ENCODE peak calls at places on chromosomes 2 and 18, in six cellular contexts. One of them, this sample, is unnamed.

GRCh38 chr2:18546586-18546985 is 13.9 kb downstream of the RDH14 start:
- DNase-seq in SK-MEL-5: no peak
- DNase-seq in Panc1: no peak
- DNase-seq in Calu3: no peak
- DNase-seq in mesendoderm: peak
- DNase-seq in AML-193: no peak
- DNase-seq in this sample: peak

GRCh38 chr2:44578401-44579135 is 216.8 kb downstream of the CAMKMT start:
- DNase-seq in SK-MEL-5: peak
- DNase-seq in Panc1: no peak
- DNase-seq in Calu3: no peak
- DNase-seq in mesendoderm: no peak
- DNase-seq in AML-193: peak
- DNase-seq in this sample: no peak

GRCh38 chr2:221533299-221533698 is 38.8 kb downstream of the EPHA4 start:
- DNase-seq in SK-MEL-5: no peak
- DNase-seq in Panc1: no peak
- DNase-seq in Calu3: no peak
- DNase-seq in mesendoderm: no peak
- DNase-seq in AML-193: no peak
- DNase-seq in this sample: no peak

GRCh38 chr2:69717902-69718301 is 24.0 kb upstream of the ANXA4 start:
- DNase-seq in SK-MEL-5: no peak
- DNase-seq in Panc1: no peak
- DNase-seq in Calu3: no peak
- DNase-seq in mesendoderm: no peak
- DNase-seq in AML-193: no peak
- DNase-seq in this sample: no peak

GRCh38 chr2:169815849-169816248 is 8.9 kb downstream of the METTL5 start:
- DNase-seq in SK-MEL-5: no peak
- DNase-seq in Panc1: no peak
- DNase-seq in Calu3: no peak
- DNase-seq in mesendoderm: no peak
- DNase-seq in AML-193: no peak
- DNase-seq in this sample: no peak

GRCh38 chr2:27408601-27409320 is 630 bp downstream of the PPM1G start:
- DNase-seq in SK-MEL-5: peak
- DNase-seq in Panc1: no peak
- DNase-seq in Calu3: no peak
- DNase-seq in mesendoderm: peak
- DNase-seq in AML-193: peak
- DNase-seq in this sample: no peak

GRCh38 chr2:10170256-10170655 is 47.7 kb downstream of the RRM2 start:
- DNase-seq in SK-MEL-5: peak
- DNase-seq in Panc1: no peak
- DNase-seq in Calu3: peak
- DNase-seq in mesendoderm: no peak
- DNase-seq in AML-193: no peak
- DNase-seq in this sample: no peak

GRCh38 chr2:209727077-209727476 is 44.6 kb upstream of the UNC80 start:
- DNase-seq in SK-MEL-5: no peak
- DNase-seq in Panc1: no peak
- DNase-seq in Calu3: no peak
- DNase-seq in mesendoderm: no peak
- DNase-seq in AML-193: no peak
- DNase-seq in this sample: no peak

GRCh38 chr18:21851327-21851961 is 110.9 kb downstream of the MIB1 start:
- DNase-seq in SK-MEL-5: peak
- DNase-seq in Panc1: no peak
- DNase-seq in Calu3: no peak
- DNase-seq in mesendoderm: no peak
- DNase-seq in AML-193: no peak
- DNase-seq in this sample: no peak

GRCh38 chr18:31247574-31248199 is 70.3 kb upstream of the DSG1 start:
- DNase-seq in SK-MEL-5: no peak
- DNase-seq in Panc1: no peak
- DNase-seq in Calu3: no peak
- DNase-seq in mesendoderm: no peak
- DNase-seq in AML-193: peak
- DNase-seq in this sample: no peak

GRCh38 chr2:33177627-33178026 is 230.9 kb downstream of the LTBP1 start:
- DNase-seq in SK-MEL-5: no peak
- DNase-seq in Panc1: no peak
- DNase-seq in Calu3: no peak
- DNase-seq in mesendoderm: no peak
- DNase-seq in AML-193: no peak
- DNase-seq in this sample: no peak

GRCh38 chr18:34194239-34194638 is 30.5 kb downstream of the NOL4 start:
- DNase-seq in SK-MEL-5: no peak
- DNase-seq in Panc1: no peak
- DNase-seq in Calu3: no peak
- DNase-seq in mesendoderm: no peak
- DNase-seq in AML-193: no peak
- DNase-seq in this sample: no peak

GRCh38 chr2:182716665-182716990 is 571 bp downstream of the DNAJC10 start:
- DNase-seq in SK-MEL-5: no peak
- DNase-seq in Panc1: no peak
- DNase-seq in Calu3: peak
- DNase-seq in mesendoderm: no peak
- DNase-seq in AML-193: no peak
- DNase-seq in this sample: no peak

GRCh38 chr2:174340400-174341300 is 5.9 kb downstream of the SP9 start:
- DNase-seq in SK-MEL-5: no peak
- DNase-seq in Panc1: no peak
- DNase-seq in Calu3: no peak
- DNase-seq in mesendoderm: peak
- DNase-seq in AML-193: no peak
- DNase-seq in this sample: no peak

GRCh38 chr2:230266654-230267053 is 41.1 kb downstream of the SP140 start:
- DNase-seq in SK-MEL-5: no peak
- DNase-seq in Panc1: no peak
- DNase-seq in Calu3: no peak
- DNase-seq in mesendoderm: no peak
- DNase-seq in AML-193: no peak
- DNase-seq in this sample: no peak

GRCh38 chr2:221530653-221531037 is 41.5 kb downstream of the EPHA4 start:
- DNase-seq in SK-MEL-5: no peak
- DNase-seq in Panc1: no peak
- DNase-seq in Calu3: no peak
- DNase-seq in mesendoderm: no peak
- DNase-seq in AML-193: no peak
- DNase-seq in this sample: no peak

GRCh38 chr2:98505311-98505808 is 60.7 kb downstream of the INPP4A start:
- DNase-seq in SK-MEL-5: no peak
- DNase-seq in Panc1: no peak
- DNase-seq in Calu3: no peak
- DNase-seq in mesendoderm: no peak
- DNase-seq in AML-193: peak
- DNase-seq in this sample: no peak

GRCh38 chr18:52636536-52636935 is 296.5 kb downstream of the DCC start:
- DNase-seq in SK-MEL-5: peak
- DNase-seq in Panc1: no peak
- DNase-seq in Calu3: no peak
- DNase-seq in mesendoderm: peak
- DNase-seq in AML-193: no peak
- DNase-seq in this sample: no peak

GRCh38 chr18:23977103-23977502 is 37.5 kb upstream of the TTC39C start:
- DNase-seq in SK-MEL-5: no peak
- DNase-seq in Panc1: no peak
- DNase-seq in Calu3: no peak
- DNase-seq in mesendoderm: no peak
- DNase-seq in AML-193: no peak
- DNase-seq in this sample: no peak

GRCh38 chr2:142131016-142131714 is at the start of gene LRP1B:
- DNase-seq in SK-MEL-5: peak
- DNase-seq in Panc1: no peak
- DNase-seq in Calu3: peak
- DNase-seq in mesendoderm: peak
- DNase-seq in AML-193: no peak
- DNase-seq in this sample: no peak

GRCh38 chr18:46294325-46294724 is 190.1 kb downstream of the HAUS1 start:
- DNase-seq in SK-MEL-5: no peak
- DNase-seq in Panc1: no peak
- DNase-seq in Calu3: no peak
- DNase-seq in mesendoderm: peak
- DNase-seq in AML-193: no peak
- DNase-seq in this sample: no peak

GRCh38 chr2:159661286-159661685 is 44.9 kb upstream of the BAZ2B start:
- DNase-seq in SK-MEL-5: no peak
- DNase-seq in Panc1: no peak
- DNase-seq in Calu3: no peak
- DNase-seq in mesendoderm: no peak
- DNase-seq in AML-193: no peak
- DNase-seq in this sample: no peak

GRCh38 chr18:42373584-42373983 is 418.6 kb downstream of the PIK3C3 start:
- DNase-seq in SK-MEL-5: no peak
- DNase-seq in Panc1: no peak
- DNase-seq in Calu3: no peak
- DNase-seq in mesendoderm: no peak
- DNase-seq in AML-193: no peak
- DNase-seq in this sample: no peak

GRCh38 chr2:240246173-240246820 is 105.8 kb upstream of the OTOS start:
- DNase-seq in SK-MEL-5: no peak
- DNase-seq in Panc1: no peak
- DNase-seq in Calu3: no peak
- DNase-seq in mesendoderm: no peak
- DNase-seq in AML-193: no peak
- DNase-seq in this sample: no peak

GRCh38 chr2:164069542-164069941 is 333.7 kb upstream of the FIGN start:
- DNase-seq in SK-MEL-5: no peak
- DNase-seq in Panc1: no peak
- DNase-seq in Calu3: no peak
- DNase-seq in mesendoderm: no peak
- DNase-seq in AML-193: no peak
- DNase-seq in this sample: no peak

GRCh38 chr18:35193313-35193712 is 47.5 kb upstream of the ZNF397 start:
- DNase-seq in SK-MEL-5: no peak
- DNase-seq in Panc1: no peak
- DNase-seq in Calu3: no peak
- DNase-seq in mesendoderm: no peak
- DNase-seq in AML-193: no peak
- DNase-seq in this sample: no peak

This sample was measured in central memory CD4-positive, alpha-beta T cell.